ENCODE peak calls at places on chromosomes 1 and 21, in seven cellular contexts. One of them, this sample, is unnamed.
A peak's percentile ranks its signal among the peaks of the same experiment; 100 is the strongest.

GRCh38 chr1:51690285-51690961 is 73.5 kb downstream of the OSBPL9 start:
- DNase-seq in CD8-positive, alpha-beta memory T cell: no peak
- DNase-seq in suprapubic skin: no peak
- DNase-seq in GM23248: peak; percentile 85
- DNase-seq in lower lobe of right lung: no peak
- DNase-seq in mucosa of descending colon: no peak
- DNase-seq in ovary: no peak
- DNase-seq in this sample: no peak

GRCh38 chr1:232620356-232620841 is 9.5 kb downstream of the SIPA1L2 start:
- DNase-seq in CD8-positive, alpha-beta memory T cell: no peak
- DNase-seq in suprapubic skin: no peak
- DNase-seq in GM23248: peak; percentile 42
- DNase-seq in lower lobe of right lung: no peak
- DNase-seq in mucosa of descending colon: peak; percentile 74
- DNase-seq in ovary: peak; percentile 58
- DNase-seq in this sample: peak; percentile 67

GRCh38 chr21:32131960-32132359 is 146.9 kb downstream of the MIS18A start:
- DNase-seq in CD8-positive, alpha-beta memory T cell: no peak
- DNase-seq in suprapubic skin: no peak
- DNase-seq in GM23248: peak; percentile 61
- DNase-seq in lower lobe of right lung: no peak
- DNase-seq in mucosa of descending colon: no peak
- DNase-seq in ovary: no peak
- DNase-seq in this sample: peak; percentile 25

GRCh38 chr1:57137980-57138379 is 172.2 kb upstream of the C8B start:
- DNase-seq in CD8-positive, alpha-beta memory T cell: no peak
- DNase-seq in suprapubic skin: no peak
- DNase-seq in GM23248: no peak
- DNase-seq in lower lobe of right lung: no peak
- DNase-seq in mucosa of descending colon: no peak
- DNase-seq in ovary: no peak
- DNase-seq in this sample: no peak

GRCh38 chr1:203625623-203626189 is 926 bp upstream of the ATP2B4 start:
- DNase-seq in CD8-positive, alpha-beta memory T cell: peak; percentile 83
- DNase-seq in suprapubic skin: no peak
- DNase-seq in GM23248: peak; percentile 45
- DNase-seq in lower lobe of right lung: no peak
- DNase-seq in mucosa of descending colon: peak; percentile 82
- DNase-seq in ovary: peak; percentile 29
- DNase-seq in this sample: no peak

GRCh38 chr21:36704281-36704957 is 5.5 kb downstream of the SIM2 start:
- DNase-seq in CD8-positive, alpha-beta memory T cell: no peak
- DNase-seq in suprapubic skin: no peak
- DNase-seq in GM23248: no peak
- DNase-seq in lower lobe of right lung: no peak
- DNase-seq in mucosa of descending colon: no peak
- DNase-seq in ovary: no peak
- DNase-seq in this sample: no peak

GRCh38 chr1:2391034-2391384 is 345 bp downstream of the MORN1 start:
- DNase-seq in CD8-positive, alpha-beta memory T cell: peak; percentile 58
- DNase-seq in suprapubic skin: no peak
- DNase-seq in GM23248: peak; percentile 76
- DNase-seq in lower lobe of right lung: no peak
- DNase-seq in mucosa of descending colon: no peak
- DNase-seq in ovary: peak; percentile 43
- DNase-seq in this sample: no peak

GRCh38 chr1:212413902-212414327 is 771 bp downstream of the PACC1 start:
- DNase-seq in CD8-positive, alpha-beta memory T cell: no peak
- DNase-seq in suprapubic skin: no peak
- DNase-seq in GM23248: peak; percentile 65
- DNase-seq in lower lobe of right lung: no peak
- DNase-seq in mucosa of descending colon: no peak
- DNase-seq in ovary: no peak
- DNase-seq in this sample: no peak

GRCh38 chr1:82517586-82517985 is 716.9 kb downstream of the ADGRL2 start:
- DNase-seq in CD8-positive, alpha-beta memory T cell: no peak
- DNase-seq in suprapubic skin: no peak
- DNase-seq in GM23248: peak; percentile 14
- DNase-seq in lower lobe of right lung: no peak
- DNase-seq in mucosa of descending colon: peak; percentile 18
- DNase-seq in ovary: peak; percentile 20
- DNase-seq in this sample: peak; percentile 66

GRCh38 chr1:30285461-30286050 is 437.8 kb downstream of the MATN1 start:
- DNase-seq in CD8-positive, alpha-beta memory T cell: no peak
- DNase-seq in suprapubic skin: no peak
- DNase-seq in GM23248: no peak
- DNase-seq in lower lobe of right lung: no peak
- DNase-seq in mucosa of descending colon: no peak
- DNase-seq in ovary: no peak
- DNase-seq in this sample: no peak

GRCh38 chr1:221089803-221090202 is 210.6 kb downstream of the HLX start:
- DNase-seq in CD8-positive, alpha-beta memory T cell: no peak
- DNase-seq in suprapubic skin: no peak
- DNase-seq in GM23248: no peak
- DNase-seq in lower lobe of right lung: no peak
- DNase-seq in mucosa of descending colon: no peak
- DNase-seq in ovary: no peak
- DNase-seq in this sample: no peak

GRCh38 chr1:78619803-78620579 is at the start of gene IFI44L:
- DNase-seq in CD8-positive, alpha-beta memory T cell: peak; percentile 73
- DNase-seq in suprapubic skin: no peak
- DNase-seq in GM23248: peak; percentile 80
- DNase-seq in lower lobe of right lung: peak; percentile 42
- DNase-seq in mucosa of descending colon: peak; percentile 44
- DNase-seq in ovary: peak; percentile 48
- DNase-seq in this sample: peak; percentile 25

GRCh38 chr1:14308460-14308859 is 290.0 kb upstream of the KAZN start:
- DNase-seq in CD8-positive, alpha-beta memory T cell: no peak
- DNase-seq in suprapubic skin: no peak
- DNase-seq in GM23248: no peak
- DNase-seq in lower lobe of right lung: no peak
- DNase-seq in mucosa of descending colon: no peak
- DNase-seq in ovary: no peak
- DNase-seq in this sample: no peak
- H3K4me3 ChIP-seq in CD8-positive, alpha-beta memory T cell: no peak overlapping the region
- H3K4me3 ChIP-seq in suprapubic skin: no peak overlapping the region
- H3K4me3 ChIP-seq in GM23248: no peak overlapping the region
- H3K4me3 ChIP-seq in lower lobe of right lung: no peak overlapping the region
- H3K4me3 ChIP-seq in mucosa of descending colon: no peak overlapping the region
- H3K4me3 ChIP-seq in ovary: no peak overlapping the region
- H3K4me3 ChIP-seq in this sample: no peak overlapping the region

DNA sequence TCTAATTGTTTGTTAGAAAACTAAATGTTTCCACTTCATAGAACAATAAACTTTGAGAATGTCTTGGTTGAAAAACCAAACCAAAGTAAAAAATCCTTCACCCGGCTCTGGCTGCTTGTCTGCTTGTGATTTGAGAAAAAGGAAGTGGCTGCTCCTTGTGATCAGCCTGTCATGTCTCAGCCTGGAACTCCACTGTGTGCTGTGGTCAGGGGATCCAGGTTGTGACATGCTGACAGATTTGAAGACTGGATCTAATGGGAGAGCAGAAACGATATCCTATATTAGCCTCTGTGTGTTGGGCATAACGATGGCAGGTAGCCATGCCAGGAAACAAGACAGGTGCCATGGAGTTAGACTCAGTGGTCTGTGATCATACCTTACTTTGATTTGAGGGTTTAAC is 40.9 kb downstream of the PEX14 start:
- DNase-seq in CD8-positive, alpha-beta memory T cell: no peak
- DNase-seq in suprapubic skin: no peak
- DNase-seq in GM23248: no peak
- DNase-seq in lower lobe of right lung: no peak
- DNase-seq in mucosa of descending colon: no peak
- DNase-seq in ovary: no peak
- DNase-seq in this sample: no peak
- H3K9me3 ChIP-seq in CD8-positive, alpha-beta memory T cell: no peaks in the 10 kb centered on the region
- H3K9me3 ChIP-seq in suprapubic skin: no peaks in the 10 kb centered on the region
- H3K9me3 ChIP-seq in GM23248: no peaks in the 10 kb centered on the region
- H3K9me3 ChIP-seq in lower lobe of right lung: no peaks in the 10 kb centered on the region
- H3K9me3 ChIP-seq in mucosa of descending colon: no peaks in the 10 kb centered on the region
- H3K9me3 ChIP-seq in ovary: no peaks in the 10 kb centered on the region
- H3K9me3 ChIP-seq in this sample: no peaks in the 10 kb centered on the region

DNA sequence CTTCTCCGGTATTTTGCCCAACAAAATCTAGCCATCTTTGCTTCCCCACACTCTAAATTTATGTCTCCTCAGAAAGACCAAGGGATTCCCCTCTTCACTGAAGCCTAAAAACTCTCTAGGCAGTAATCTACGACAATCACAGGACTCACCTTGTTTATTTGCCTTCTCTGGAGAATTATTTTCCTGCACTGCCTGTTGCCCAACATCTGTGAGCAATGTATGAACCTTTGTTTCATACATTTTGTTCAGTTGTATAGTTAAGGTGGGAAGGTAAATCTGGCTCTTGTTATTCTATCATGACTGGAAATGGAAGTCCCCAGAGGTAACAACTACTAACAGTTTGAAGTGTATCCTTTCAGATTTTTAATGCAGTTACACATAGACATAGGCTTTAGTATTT is 2.2 kb downstream of the COPA start:
- DNase-seq in CD8-positive, alpha-beta memory T cell: no peak
- DNase-seq in suprapubic skin: no peak
- DNase-seq in GM23248: peak; percentile 27
- DNase-seq in lower lobe of right lung: no peak
- DNase-seq in mucosa of descending colon: no peak
- DNase-seq in ovary: no peak
- DNase-seq in this sample: no peak
- H3K4me3 ChIP-seq in CD8-positive, alpha-beta memory T cell: no peak overlapping the region
- H3K4me3 ChIP-seq in suprapubic skin: no peak overlapping the region
- H3K4me3 ChIP-seq in GM23248: peak overlapping the region; percentile 98
- H3K4me3 ChIP-seq in lower lobe of right lung: no peak overlapping the region
- H3K4me3 ChIP-seq in mucosa of descending colon: no peak overlapping the region
- H3K4me3 ChIP-seq in ovary: no peak overlapping the region
- H3K4me3 ChIP-seq in this sample: no peak overlapping the region

GRCh38 chr21:7917729-7918128 is 2603.7 kb upstream of the TPTE start:
- DNase-seq in CD8-positive, alpha-beta memory T cell: no peak
- DNase-seq in suprapubic skin: no peak
- DNase-seq in GM23248: no peak
- DNase-seq in lower lobe of right lung: no peak
- DNase-seq in mucosa of descending colon: no peak
- DNase-seq in ovary: no peak
- DNase-seq in this sample: no peak
- H3K9me3 ChIP-seq in CD8-positive, alpha-beta memory T cell: peaks cover 48% of the 10 kb centered on the region
- H3K9me3 ChIP-seq in suprapubic skin: no peaks in the 10 kb centered on the region
- H3K9me3 ChIP-seq in GM23248: peaks cover 13% of the 10 kb centered on the region
- H3K9me3 ChIP-seq in lower lobe of right lung: no peaks in the 10 kb centered on the region
- H3K9me3 ChIP-seq in mucosa of descending colon: no peaks in the 10 kb centered on the region
- H3K9me3 ChIP-seq in ovary: no peaks in the 10 kb centered on the region
- H3K9me3 ChIP-seq in this sample: peaks cover 2% of the 10 kb centered on the region

GRCh38 chr1:58929667-58930325 is 145.9 kb upstream of the JUN start:
- DNase-seq in CD8-positive, alpha-beta memory T cell: peak; percentile 64
- DNase-seq in suprapubic skin: no peak
- DNase-seq in GM23248: no peak
- DNase-seq in lower lobe of right lung: no peak
- DNase-seq in mucosa of descending colon: peak; percentile 85
- DNase-seq in ovary: no peak
- DNase-seq in this sample: no peak
- H3K4me3 ChIP-seq in CD8-positive, alpha-beta memory T cell: no peak overlapping the region
- H3K4me3 ChIP-seq in suprapubic skin: no peak overlapping the region
- H3K4me3 ChIP-seq in GM23248: no peak overlapping the region
- H3K4me3 ChIP-seq in lower lobe of right lung: no peak overlapping the region
- H3K4me3 ChIP-seq in mucosa of descending colon: no peak overlapping the region
- H3K4me3 ChIP-seq in ovary: no peak overlapping the region
- H3K4me3 ChIP-seq in this sample: no peak overlapping the region

DNA sequence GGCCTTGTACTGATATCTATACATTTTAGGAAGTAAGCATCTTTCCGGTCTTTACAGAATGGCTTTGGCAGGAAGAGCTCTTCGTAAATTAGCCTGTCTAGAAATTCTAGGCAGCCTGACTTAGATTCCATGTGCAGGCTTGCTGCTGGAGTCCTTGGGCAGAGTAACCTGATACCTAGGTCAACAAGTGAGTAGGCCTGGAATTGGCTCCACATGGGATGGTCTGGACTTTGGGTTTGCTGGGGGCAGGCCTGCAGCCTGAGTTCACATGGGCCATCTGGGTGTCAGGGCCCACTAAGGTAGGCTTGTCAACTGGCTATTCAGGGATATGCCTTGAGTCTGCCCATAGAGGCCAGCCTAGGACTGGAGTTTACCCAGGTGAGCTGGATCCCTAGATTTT is 59.6 kb upstream of the CYYR1 start:
- DNase-seq in CD8-positive, alpha-beta memory T cell: no peak
- DNase-seq in suprapubic skin: no peak
- DNase-seq in GM23248: no peak
- DNase-seq in lower lobe of right lung: no peak
- DNase-seq in mucosa of descending colon: no peak
- DNase-seq in ovary: no peak
- DNase-seq in this sample: no peak
- H3K9me3 ChIP-seq in CD8-positive, alpha-beta memory T cell: no peaks in the 10 kb centered on the region
- H3K9me3 ChIP-seq in suprapubic skin: peaks cover 8% of the 10 kb centered on the region
- H3K9me3 ChIP-seq in GM23248: no peaks in the 10 kb centered on the region
- H3K9me3 ChIP-seq in lower lobe of right lung: peaks cover 14% of the 10 kb centered on the region
- H3K9me3 ChIP-seq in mucosa of descending colon: peaks cover 5% of the 10 kb centered on the region
- H3K9me3 ChIP-seq in ovary: no peaks in the 10 kb centered on the region
- H3K9me3 ChIP-seq in this sample: no peaks in the 10 kb centered on the region

GRCh38 chr1:245648749-245649517 is 494.1 kb downstream of the KIF26B start:
- DNase-seq in CD8-positive, alpha-beta memory T cell: no peak
- DNase-seq in suprapubic skin: no peak
- DNase-seq in GM23248: no peak
- DNase-seq in lower lobe of right lung: no peak
- DNase-seq in mucosa of descending colon: no peak
- DNase-seq in ovary: no peak
- DNase-seq in this sample: no peak
- H3K4me3 ChIP-seq in CD8-positive, alpha-beta memory T cell: no peak overlapping the region
- H3K4me3 ChIP-seq in suprapubic skin: no peak overlapping the region
- H3K4me3 ChIP-seq in GM23248: no peak overlapping the region
- H3K4me3 ChIP-seq in lower lobe of right lung: no peak overlapping the region
- H3K4me3 ChIP-seq in mucosa of descending colon: no peak overlapping the region
- H3K4me3 ChIP-seq in ovary: no peak overlapping the region
- H3K4me3 ChIP-seq in this sample: no peak overlapping the region